ENCODE peak calls at places on chromosomes 4 and X, in eight cellular contexts. X is mesendoderm, W is Peyer's patch, N is uterus, Z is mammary epithelial cell, Q is HL-60, I is neuronal stem cell, S is fibroblast of lung. D is an unnamed sample. For H3K27me3, the result is how much of the 10 kb centered on the place peaks cover.

GRCh38 chr4:158535130-158535614 is 13.5 kb downstream of the RXFP1 start:
- DNase-seq in S (peak), Z (peak), Q (no peak), W (no peak), X (no peak), N (no peak), I (no peak), D (peak)

GRCh38 chrX:131854586-131854985 is 168.5 kb upstream of the STK26 start:
- DNase-seq in W (no peak), Z (no peak), I (no peak), X (peak), N (no peak), Q (no peak), S (peak), D (no peak)

GRCh38 chrX:41382699-41383645 is 49.0 kb downstream of the DDX3X start:
- DNase-seq in W (no peak), N (no peak), X (peak), I (no peak), Z (no peak), Q (no peak), S (peak), D (no peak)

GRCh38 chr4:184263461-184263860 is 45.8 kb upstream of the ENPP6 start:
- DNase-seq in I (no peak), X (no peak), W (no peak), S (no peak), Z (no peak), Q (no peak), N (no peak), D (no peak)

GRCh38 chr4:7582313-7583096 is 147.8 kb upstream of the PSAPL1 start:
- DNase-seq in X (no peak), S (no peak), Z (no peak), W (no peak), Q (no peak), I (no peak), N (no peak), D (no peak)

GRCh38 chr4:48777739-48778138 is 2.3 kb downstream of the FRYL start:
- DNase-seq in I (no peak), W (no peak), Q (no peak), Z (no peak), S (no peak), N (no peak), X (no peak), D (no peak)

GRCh38 chr4:80184053-80184790 is 13.1 kb upstream of the PRDM8 start:
- DNase-seq in N (peak), S (peak), Q (no peak), W (peak), I (peak), Z (peak), X (peak), D (peak)

GRCh38 chr4:183327827-183328226 is 5.6 kb upstream of the CLDN24 start:
- DNase-seq in Z (no peak), I (no peak), S (no peak), Q (no peak), N (no peak), W (no peak), X (no peak), D (no peak)

GRCh38 chrX:31126205-31126604 is 54.4 kb upstream of the FTHL17 start:
- DNase-seq in N (no peak), S (peak), Z (no peak), I (no peak), X (peak), Q (no peak), W (no peak), D (peak)

GRCh38 chr4:112321768-112322684 is 24.9 kb downstream of the ALPK1 start:
- DNase-seq in X (peak), N (peak), S (peak), Z (peak), Q (peak), W (peak), I (peak), D (peak)

DNA sequence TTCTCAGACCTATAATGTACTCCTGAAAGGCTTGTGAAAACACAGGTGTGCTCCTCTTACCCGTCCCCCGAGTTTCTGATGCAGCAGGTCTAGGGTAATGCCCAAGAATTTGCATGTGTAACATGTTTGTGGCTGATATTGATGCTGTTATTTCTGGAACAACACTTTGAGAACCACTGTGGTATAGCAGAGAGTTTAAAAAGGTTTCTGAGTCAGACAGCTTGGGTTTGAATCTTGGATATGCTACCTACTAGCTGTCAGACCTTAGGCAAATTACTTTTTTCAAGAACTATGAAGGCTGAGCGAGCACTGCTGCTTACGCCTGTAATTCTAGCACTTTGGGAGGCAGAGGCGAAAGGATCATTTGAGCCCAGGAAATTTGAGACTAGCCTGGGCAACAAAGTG is 4.9 kb downstream of the AFF1 start:
- DNase-seq in X (no peak), N (no peak), Z (no peak), S (no peak), W (peak), Q (no peak), I (no peak), D (no peak)
- H3K4me3 ChIP-seq in X (no peak), N (no peak), Z (no peak), S (no peak), W (no peak), Q (no peak), I (no peak), D (no peak)

DNA sequence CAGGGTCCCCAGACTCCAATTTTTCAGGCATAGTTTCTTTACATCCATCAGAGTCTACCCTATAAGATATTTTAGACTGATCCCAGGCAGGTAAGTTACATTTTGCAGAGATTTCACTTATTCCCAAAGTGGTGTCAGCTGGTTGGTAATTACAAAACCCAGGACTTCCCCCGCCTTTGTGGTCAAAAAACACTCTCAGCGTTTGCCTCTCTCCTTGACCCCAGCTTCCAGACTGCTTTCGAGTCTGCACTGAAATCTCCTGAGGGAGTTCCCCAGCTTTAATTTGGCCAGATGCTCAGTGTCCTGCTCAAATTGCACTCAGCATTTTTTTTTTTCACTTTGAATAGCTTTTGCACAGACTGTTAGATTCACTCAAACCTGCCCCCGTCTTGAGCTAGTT is 11.2 kb upstream of the AMOT start:
- DNase-seq in W (no peak), X (no peak), I (no peak), Q (no peak), Z (peak), N (peak), S (peak), D (no peak)
- H3K27me3 ChIP-seq in W (under half), X (under half), I (under half), Q (under half), Z (under half), N (under half), S (under half), D (under half)

GRCh38 chr4:15400276-15400675 is 27.6 kb upstream of the C1QTNF7 start:
- DNase-seq in X (no peak), W (no peak), S (no peak), Z (no peak), Q (no peak), I (no peak), N (no peak), D (no peak)
- H3K4me3 ChIP-seq in X (no peak), W (no peak), S (no peak), Z (no peak), Q (no peak), I (no peak), N (no peak), D (no peak)

GRCh38 chr4:1792832-1793495 is at the start of gene FGFR3:
- DNase-seq in Z (no peak), S (no peak), W (no peak), X (peak), I (peak), N (no peak), Q (no peak), D (peak)
- H3K27me3 ChIP-seq in Z (under half), S (under half), W (under half), X (under half), I (under half), N (under half), Q (under half), D (under half)

DNA sequence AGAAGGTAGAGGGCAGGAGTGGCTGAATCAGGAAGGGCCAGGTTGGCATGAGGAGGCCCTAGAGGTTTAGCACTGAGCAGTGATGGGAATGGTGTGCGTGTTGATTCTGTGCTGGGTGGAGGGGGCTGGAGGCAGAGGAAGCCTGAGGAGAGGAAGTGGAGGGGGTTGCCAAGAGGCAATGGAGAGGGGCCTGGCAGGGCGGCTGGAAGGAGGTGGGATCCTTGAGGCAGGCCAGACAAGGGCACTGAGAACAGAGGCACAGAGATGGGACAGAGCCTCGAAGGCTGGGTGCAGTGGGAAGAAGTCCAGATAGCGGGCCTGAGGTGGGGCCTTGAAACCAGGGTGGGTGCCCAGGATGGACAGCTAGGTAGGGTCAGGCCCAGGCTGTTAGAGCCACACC is 24.3 kb downstream of the SH3BP2 start:
- DNase-seq in W (no peak), Q (no peak), I (no peak), S (no peak), Z (no peak), X (no peak), N (no peak), D (no peak)
- H3K4me3 ChIP-seq in W (no peak), Q (no peak), I (no peak), S (no peak), Z (no peak), X (no peak), N (no peak), D (no peak)

DNA sequence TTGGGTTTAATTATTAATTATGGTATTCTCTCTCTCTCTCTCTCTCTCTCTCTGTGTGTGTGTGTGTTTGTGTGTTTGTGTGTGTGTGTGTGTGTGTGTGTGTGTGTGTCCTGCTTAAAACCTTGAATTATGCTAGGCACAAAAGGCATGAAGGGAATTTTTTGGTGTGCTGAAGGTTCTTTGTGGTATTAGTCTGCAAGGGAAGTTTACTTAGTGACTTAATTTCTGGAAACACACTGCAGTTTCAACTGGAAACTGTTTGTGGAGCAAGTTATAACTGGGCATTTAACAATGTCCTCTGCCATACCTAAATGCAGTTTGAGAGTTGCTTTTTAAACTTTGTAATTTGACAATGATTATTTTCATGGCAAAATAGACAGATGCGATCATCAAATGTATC is 111.7 kb downstream of the FRMPD4 start:
- DNase-seq in X (no peak), W (no peak), I (no peak), N (no peak), S (no peak), Z (peak), Q (no peak), D (no peak)
- H3K27me3 ChIP-seq in X (under half), W (under half), I (under half), N (under half), S (under half), Z (under half), Q (under half), D (under half)

GRCh38 chr4:140743194-140743931 is 12.8 kb downstream of the TBC1D9 start:
- DNase-seq in I (peak), Q (no peak), W (peak), N (no peak), Z (peak), X (peak), S (no peak), D (no peak)
- H3K4me3 ChIP-seq in I (no peak), Q (no peak), W (no peak), N (no peak), Z (no peak), X (no peak), S (no peak), D (no peak)